ENCODE peak calls at places on chromosomes 2 and 18, in nine cellular contexts. One of them, this sample, is unnamed.

GRCh38 chr2:231800493-231801091 is 14.3 kb downstream of the COPS7B start:
- DNase-seq in H7: peak
- DNase-seq in fibroblast of lung: peak
- DNase-seq in adipocyte: peak
- DNase-seq in cardiac muscle cell: peak
- DNase-seq in WERI-Rb-1: peak
- DNase-seq in CD8-positive, alpha-beta T cell: peak
- DNase-seq in mucosa of descending colon: peak
- DNase-seq in CD8-positive, alpha-beta memory T cell: no peak
- DNase-seq in this sample: no peak

GRCh38 chr2:182444806-182445205 is 18.0 kb upstream of the PDE1A start:
- DNase-seq in cardiac muscle cell: no peak
- DNase-seq in CD8-positive, alpha-beta memory T cell: no peak
- DNase-seq in fibroblast of lung: peak
- DNase-seq in adipocyte: peak
- DNase-seq in CD8-positive, alpha-beta T cell: no peak
- DNase-seq in WERI-Rb-1: no peak
- DNase-seq in mucosa of descending colon: no peak
- DNase-seq in H7: no peak
- DNase-seq in this sample: no peak

GRCh38 chr18:34600874-34601273 is 109.2 kb upstream of the DTNA start:
- DNase-seq in mucosa of descending colon: no peak
- DNase-seq in adipocyte: no peak
- DNase-seq in WERI-Rb-1: no peak
- DNase-seq in fibroblast of lung: no peak
- DNase-seq in cardiac muscle cell: no peak
- DNase-seq in H7: no peak
- DNase-seq in CD8-positive, alpha-beta T cell: no peak
- DNase-seq in CD8-positive, alpha-beta memory T cell: no peak
- DNase-seq in this sample: no peak

GRCh38 chr2:9288233-9288632 is 81.6 kb downstream of the ASAP2 start:
- DNase-seq in WERI-Rb-1: no peak
- DNase-seq in CD8-positive, alpha-beta T cell: no peak
- DNase-seq in H7: no peak
- DNase-seq in mucosa of descending colon: no peak
- DNase-seq in CD8-positive, alpha-beta memory T cell: no peak
- DNase-seq in adipocyte: peak
- DNase-seq in fibroblast of lung: peak
- DNase-seq in cardiac muscle cell: no peak
- DNase-seq in this sample: peak

GRCh38 chr18:54805571-54806334 is 22.5 kb upstream of the RAB27B start:
- DNase-seq in fibroblast of lung: peak
- DNase-seq in WERI-Rb-1: no peak
- DNase-seq in adipocyte: peak
- DNase-seq in CD8-positive, alpha-beta memory T cell: no peak
- DNase-seq in CD8-positive, alpha-beta T cell: no peak
- DNase-seq in H7: no peak
- DNase-seq in cardiac muscle cell: peak
- DNase-seq in mucosa of descending colon: no peak
- DNase-seq in this sample: peak

GRCh38 chr2:7819860-7820259 is 862.0 kb upstream of the ID2 start:
- DNase-seq in fibroblast of lung: no peak
- DNase-seq in WERI-Rb-1: no peak
- DNase-seq in CD8-positive, alpha-beta memory T cell: no peak
- DNase-seq in H7: no peak
- DNase-seq in adipocyte: no peak
- DNase-seq in cardiac muscle cell: no peak
- DNase-seq in CD8-positive, alpha-beta T cell: no peak
- DNase-seq in mucosa of descending colon: no peak
- DNase-seq in this sample: no peak

GRCh38 chr2:68715353-68716041 is 19.1 kb upstream of the ARHGAP25 start:
- DNase-seq in CD8-positive, alpha-beta memory T cell: peak
- DNase-seq in CD8-positive, alpha-beta T cell: no peak
- DNase-seq in WERI-Rb-1: peak
- DNase-seq in mucosa of descending colon: peak
- DNase-seq in fibroblast of lung: peak
- DNase-seq in H7: peak
- DNase-seq in cardiac muscle cell: peak
- DNase-seq in adipocyte: peak
- DNase-seq in this sample: no peak

GRCh38 chr2:158635961-158636601 is 159.0 kb upstream of the DAPL1 start:
- DNase-seq in adipocyte: no peak
- DNase-seq in CD8-positive, alpha-beta T cell: no peak
- DNase-seq in cardiac muscle cell: no peak
- DNase-seq in CD8-positive, alpha-beta memory T cell: no peak
- DNase-seq in H7: no peak
- DNase-seq in fibroblast of lung: no peak
- DNase-seq in mucosa of descending colon: no peak
- DNase-seq in WERI-Rb-1: no peak
- DNase-seq in this sample: no peak

GRCh38 chr2:32732912-32733472 is 105.1 kb downstream of the TTC27 start:
- DNase-seq in H7: no peak
- DNase-seq in cardiac muscle cell: no peak
- DNase-seq in WERI-Rb-1: no peak
- DNase-seq in adipocyte: no peak
- DNase-seq in CD8-positive, alpha-beta T cell: no peak
- DNase-seq in mucosa of descending colon: no peak
- DNase-seq in fibroblast of lung: no peak
- DNase-seq in CD8-positive, alpha-beta memory T cell: no peak
- DNase-seq in this sample: no peak

GRCh38 chr2:234083572-234084348 is 33.3 kb downstream of the SPP2 start:
- DNase-seq in adipocyte: no peak
- DNase-seq in WERI-Rb-1: no peak
- DNase-seq in H7: no peak
- DNase-seq in cardiac muscle cell: no peak
- DNase-seq in fibroblast of lung: no peak
- DNase-seq in CD8-positive, alpha-beta T cell: no peak
- DNase-seq in mucosa of descending colon: no peak
- DNase-seq in CD8-positive, alpha-beta memory T cell: no peak
- DNase-seq in this sample: no peak

GRCh38 chr2:174633621-174633927 is 36.0 kb upstream of the WIPF1 start:
- DNase-seq in CD8-positive, alpha-beta memory T cell: no peak
- DNase-seq in adipocyte: no peak
- DNase-seq in cardiac muscle cell: peak
- DNase-seq in CD8-positive, alpha-beta T cell: no peak
- DNase-seq in WERI-Rb-1: peak
- DNase-seq in H7: no peak
- DNase-seq in fibroblast of lung: no peak
- DNase-seq in mucosa of descending colon: no peak
- DNase-seq in this sample: no peak

GRCh38 chr2:174632847-174633620 is 35.4 kb upstream of the WIPF1 start:
- DNase-seq in H7: no peak
- DNase-seq in mucosa of descending colon: no peak
- DNase-seq in CD8-positive, alpha-beta memory T cell: no peak
- DNase-seq in fibroblast of lung: peak
- DNase-seq in WERI-Rb-1: no peak
- DNase-seq in CD8-positive, alpha-beta T cell: no peak
- DNase-seq in adipocyte: no peak
- DNase-seq in cardiac muscle cell: no peak
- DNase-seq in this sample: no peak

GRCh38 chr2:174635747-174636399 is 38.3 kb upstream of the WIPF1 start:
- DNase-seq in adipocyte: peak
- DNase-seq in mucosa of descending colon: no peak
- DNase-seq in fibroblast of lung: peak
- DNase-seq in CD8-positive, alpha-beta memory T cell: no peak
- DNase-seq in cardiac muscle cell: no peak
- DNase-seq in H7: no peak
- DNase-seq in WERI-Rb-1: no peak
- DNase-seq in CD8-positive, alpha-beta T cell: no peak
- DNase-seq in this sample: peak

GRCh38 chr2:174635015-174635593 is 37.5 kb upstream of the WIPF1 start:
- DNase-seq in adipocyte: no peak
- DNase-seq in H7: no peak
- DNase-seq in CD8-positive, alpha-beta memory T cell: no peak
- DNase-seq in CD8-positive, alpha-beta T cell: peak
- DNase-seq in cardiac muscle cell: no peak
- DNase-seq in mucosa of descending colon: no peak
- DNase-seq in WERI-Rb-1: no peak
- DNase-seq in fibroblast of lung: no peak
- DNase-seq in this sample: no peak

DNA sequence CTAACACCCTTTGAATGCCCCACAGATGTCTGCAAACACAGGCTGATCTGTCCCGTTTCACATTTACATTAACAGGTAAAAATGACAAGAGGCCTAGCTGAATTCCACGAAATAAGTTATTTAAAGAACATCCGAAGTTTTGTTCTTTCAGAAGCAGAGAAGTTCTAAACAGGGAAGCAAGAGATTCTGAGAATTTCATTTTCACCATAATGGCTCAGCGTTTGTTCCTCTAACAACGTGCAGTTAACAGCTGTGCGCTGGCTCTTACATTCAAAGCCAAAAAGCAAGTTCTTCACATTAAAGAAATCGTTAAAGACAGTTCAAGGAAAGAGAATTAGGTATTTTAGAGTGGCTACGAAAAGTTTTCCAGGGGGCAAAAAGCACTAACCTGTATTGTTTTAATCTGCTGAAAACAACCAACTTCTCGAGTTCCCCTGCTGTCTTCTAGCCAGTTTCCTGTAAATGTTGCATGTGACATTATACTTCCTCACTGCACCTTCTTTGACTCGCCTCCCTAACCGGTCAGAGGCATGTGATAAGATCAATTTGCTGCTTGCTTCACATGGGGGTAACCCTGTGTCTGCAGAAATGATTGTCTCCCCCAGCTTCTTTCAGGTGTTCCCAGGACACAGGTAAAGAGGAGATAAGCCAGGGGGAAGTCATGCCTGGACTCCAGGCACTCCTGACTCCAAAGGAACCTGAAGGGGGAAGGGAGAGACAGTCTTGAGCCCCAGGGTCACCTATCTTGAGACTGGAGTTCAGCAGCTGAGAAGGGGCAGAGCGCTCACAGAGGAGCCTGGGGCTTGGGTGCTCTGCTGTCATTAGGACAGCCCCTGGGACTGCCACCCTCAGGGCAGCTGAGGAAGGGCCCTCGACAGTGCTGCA is 36.8 kb upstream of the WIPF1 start:
- DNase-seq in CD8-positive, alpha-beta T cell: peak
- DNase-seq in fibroblast of lung: no peak
- DNase-seq in adipocyte: no peak
- DNase-seq in WERI-Rb-1: no peak
- DNase-seq in mucosa of descending colon: peak
- DNase-seq in CD8-positive, alpha-beta memory T cell: peak
- DNase-seq in cardiac muscle cell: no peak
- DNase-seq in H7: no peak
- DNase-seq in this sample: no peak
- H3K4me3 ChIP-seq in CD8-positive, alpha-beta T cell: peak
- H3K4me3 ChIP-seq in fibroblast of lung: no peak
- H3K4me3 ChIP-seq in adipocyte: peak
- H3K4me3 ChIP-seq in WERI-Rb-1: no peak
- H3K4me3 ChIP-seq in mucosa of descending colon: no peak
- H3K4me3 ChIP-seq in CD8-positive, alpha-beta memory T cell: peak
- H3K4me3 ChIP-seq in cardiac muscle cell: no peak
- H3K4me3 ChIP-seq in H7: no peak
- H3K4me3 ChIP-seq in this sample: no peak

DNA sequence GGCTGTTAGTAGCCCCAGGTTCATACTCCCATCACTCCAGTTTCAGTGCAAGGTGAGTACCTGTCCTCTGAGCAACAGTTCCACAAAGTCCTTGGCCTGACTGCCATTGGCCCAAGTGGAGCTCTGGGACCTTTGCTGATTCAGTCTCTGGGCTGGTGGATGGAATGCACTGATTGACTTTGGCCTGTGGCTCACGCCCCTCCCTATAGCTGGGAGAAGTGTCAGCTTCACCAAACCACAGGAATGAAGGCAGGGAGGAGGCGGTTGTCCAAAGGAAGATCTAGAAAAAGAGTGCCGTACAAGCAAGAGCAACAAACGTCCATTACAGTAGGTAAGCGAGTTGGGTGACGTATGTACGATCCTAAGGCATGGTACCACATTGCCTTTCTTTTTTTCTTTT is 34.0 kb downstream of the QPCT start:
- DNase-seq in H7: no peak
- DNase-seq in cardiac muscle cell: no peak
- DNase-seq in WERI-Rb-1: no peak
- DNase-seq in CD8-positive, alpha-beta memory T cell: no peak
- DNase-seq in CD8-positive, alpha-beta T cell: no peak
- DNase-seq in mucosa of descending colon: no peak
- DNase-seq in adipocyte: peak
- DNase-seq in fibroblast of lung: peak
- DNase-seq in this sample: no peak
- H3K4me3 ChIP-seq in H7: no peak
- H3K4me3 ChIP-seq in cardiac muscle cell: no peak
- H3K4me3 ChIP-seq in WERI-Rb-1: no peak
- H3K4me3 ChIP-seq in CD8-positive, alpha-beta memory T cell: no peak
- H3K4me3 ChIP-seq in CD8-positive, alpha-beta T cell: no peak
- H3K4me3 ChIP-seq in mucosa of descending colon: no peak
- H3K4me3 ChIP-seq in adipocyte: no peak
- H3K4me3 ChIP-seq in fibroblast of lung: no peak
- H3K4me3 ChIP-seq in this sample: no peak

DNA sequence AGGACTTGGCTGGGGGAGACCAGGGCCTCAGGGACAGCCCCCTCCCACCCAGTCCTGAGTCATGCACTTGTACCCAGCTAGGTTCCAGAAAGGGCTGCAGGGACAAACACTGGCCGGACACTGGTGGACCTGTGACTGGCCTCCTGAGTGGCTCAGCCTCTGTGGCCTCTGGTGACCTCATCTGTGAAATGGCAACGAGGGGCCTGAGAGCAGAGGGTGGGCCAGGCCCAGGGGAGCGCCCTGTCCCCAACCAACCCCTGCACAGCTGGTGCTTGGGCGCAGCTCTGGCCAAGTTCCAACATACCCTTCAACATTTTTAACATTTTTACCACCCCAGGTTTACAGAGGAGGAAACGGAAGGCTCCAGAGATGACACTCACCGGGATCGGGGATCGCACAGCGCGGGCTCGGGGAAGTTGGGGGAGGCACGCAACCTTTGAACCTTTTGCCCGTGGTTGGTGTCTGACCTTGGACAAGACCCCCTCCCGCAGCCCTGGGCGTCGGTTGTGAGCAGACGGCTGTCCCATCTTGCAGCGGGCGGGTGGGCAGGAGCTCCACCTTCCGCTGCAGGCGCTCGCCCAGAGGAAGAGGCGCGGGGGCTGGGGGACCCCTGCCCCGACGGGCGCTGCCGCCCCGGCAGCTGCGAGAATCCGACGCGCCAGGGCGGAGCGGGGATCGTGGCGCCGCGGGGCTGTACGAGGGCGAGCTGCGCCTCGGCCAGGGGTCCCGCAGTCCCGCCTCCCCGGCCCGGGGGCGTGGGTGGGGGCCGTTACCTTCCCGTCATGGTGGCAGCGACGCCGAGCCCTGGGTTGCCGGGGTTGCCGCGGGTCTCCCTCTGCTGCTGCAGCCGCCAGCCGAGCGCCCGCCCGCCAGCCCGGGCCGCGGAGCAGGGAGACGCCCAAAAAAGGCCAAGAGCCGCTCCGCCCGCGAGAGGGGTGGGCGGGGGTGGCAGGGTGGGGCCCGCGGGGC is 805 bp downstream of the LIMS2 start:
- DNase-seq in CD8-positive, alpha-beta T cell: no peak
- DNase-seq in fibroblast of lung: no peak
- DNase-seq in CD8-positive, alpha-beta memory T cell: no peak
- DNase-seq in mucosa of descending colon: no peak
- DNase-seq in H7: peak
- DNase-seq in cardiac muscle cell: peak
- DNase-seq in adipocyte: peak
- DNase-seq in WERI-Rb-1: no peak
- DNase-seq in this sample: no peak
- H3K4me3 ChIP-seq in CD8-positive, alpha-beta T cell: peak
- H3K4me3 ChIP-seq in fibroblast of lung: peak
- H3K4me3 ChIP-seq in CD8-positive, alpha-beta memory T cell: no peak
- H3K4me3 ChIP-seq in mucosa of descending colon: no peak
- H3K4me3 ChIP-seq in H7: peak
- H3K4me3 ChIP-seq in cardiac muscle cell: peak
- H3K4me3 ChIP-seq in adipocyte: peak
- H3K4me3 ChIP-seq in WERI-Rb-1: no peak
- H3K4me3 ChIP-seq in this sample: peak

GRCh38 chr2:178286636-178287035 is 92.3 kb downstream of the OSBPL6 start:
- DNase-seq in cardiac muscle cell: no peak
- DNase-seq in CD8-positive, alpha-beta memory T cell: no peak
- DNase-seq in CD8-positive, alpha-beta T cell: no peak
- DNase-seq in H7: no peak
- DNase-seq in fibroblast of lung: no peak
- DNase-seq in adipocyte: no peak
- DNase-seq in WERI-Rb-1: no peak
- DNase-seq in mucosa of descending colon: no peak
- DNase-seq in this sample: peak
- H3K4me3 ChIP-seq in cardiac muscle cell: no peak
- H3K4me3 ChIP-seq in CD8-positive, alpha-beta memory T cell: no peak
- H3K4me3 ChIP-seq in CD8-positive, alpha-beta T cell: no peak
- H3K4me3 ChIP-seq in H7: no peak
- H3K4me3 ChIP-seq in fibroblast of lung: no peak
- H3K4me3 ChIP-seq in adipocyte: no peak
- H3K4me3 ChIP-seq in WERI-Rb-1: no peak
- H3K4me3 ChIP-seq in mucosa of descending colon: no peak
- H3K4me3 ChIP-seq in this sample: no peak